ENCODE peak calls at places on chromosomes 12 and 14, in eight cellular contexts. H, P, Q, L, E, X, N and D are unnamed samples.
A peak's percentile ranks its signal among the peaks of the same experiment; 100 is the strongest.

GRCh38 chr12:103085541-103085940 is 128.1 kb downstream of the ASCL1 start:
- DNase-seq in P (no peak), N (no peak), Q (no peak), E (no peak), X (no peak), H (no peak), L (no peak), D (no peak)

GRCh38 chr14:75725481-75725880 is 64.4 kb downstream of the TTLL5 start:
- DNase-seq in Q (no peak), P (peak; percentile 27), X (no peak), N (peak; percentile 54), E (no peak), H (no peak), L (peak; percentile 39), D (no peak)

GRCh38 chr12:121773011-121773777 is 20.3 kb downstream of the RHOF start:
- DNase-seq in P (peak; percentile 53), X (peak; percentile 74), N (peak; percentile 75), H (peak; percentile 72), L (peak; percentile 58), E (peak; percentile 84), Q (peak; percentile 94), D (peak; percentile 84)

GRCh38 chr14:33946679-33947078 is 4.2 kb downstream of the EGLN3 start:
- DNase-seq in H (no peak), Q (no peak), L (no peak), X (no peak), E (no peak), P (no peak), N (no peak), D (no peak)

GRCh38 chr12:68958337-68958736 is 25.4 kb upstream of the CPM start:
- DNase-seq in P (no peak), E (no peak), H (no peak), X (no peak), L (no peak), Q (no peak), N (no peak), D (no peak)

GRCh38 chr12:3158851-3159465 is 81.8 kb downstream of the TSPAN9 start:
- DNase-seq in H (peak; percentile 9), L (no peak), Q (peak; percentile 33), N (peak; percentile 37), E (peak; percentile 68), P (peak; percentile 62), X (no peak), D (no peak)

GRCh38 chr12:96070670-96071279 is 35.4 kb upstream of the LTA4H start:
- DNase-seq in X (no peak), Q (no peak), N (no peak), H (peak; percentile 22), L (no peak), P (peak; percentile 28), E (no peak), D (no peak)

GRCh38 chr12:32053881-32054624 is 52.6 kb upstream of the BICD1 start:
- DNase-seq in X (no peak), Q (no peak), N (no peak), H (no peak), L (no peak), E (peak; percentile 40), P (no peak), D (no peak)

GRCh38 chr12:16854465-16854864 is 248.5 kb upstream of the LMO3 start:
- DNase-seq in P (no peak), H (no peak), N (no peak), E (no peak), L (no peak), Q (no peak), X (no peak), D (no peak)

DNA sequence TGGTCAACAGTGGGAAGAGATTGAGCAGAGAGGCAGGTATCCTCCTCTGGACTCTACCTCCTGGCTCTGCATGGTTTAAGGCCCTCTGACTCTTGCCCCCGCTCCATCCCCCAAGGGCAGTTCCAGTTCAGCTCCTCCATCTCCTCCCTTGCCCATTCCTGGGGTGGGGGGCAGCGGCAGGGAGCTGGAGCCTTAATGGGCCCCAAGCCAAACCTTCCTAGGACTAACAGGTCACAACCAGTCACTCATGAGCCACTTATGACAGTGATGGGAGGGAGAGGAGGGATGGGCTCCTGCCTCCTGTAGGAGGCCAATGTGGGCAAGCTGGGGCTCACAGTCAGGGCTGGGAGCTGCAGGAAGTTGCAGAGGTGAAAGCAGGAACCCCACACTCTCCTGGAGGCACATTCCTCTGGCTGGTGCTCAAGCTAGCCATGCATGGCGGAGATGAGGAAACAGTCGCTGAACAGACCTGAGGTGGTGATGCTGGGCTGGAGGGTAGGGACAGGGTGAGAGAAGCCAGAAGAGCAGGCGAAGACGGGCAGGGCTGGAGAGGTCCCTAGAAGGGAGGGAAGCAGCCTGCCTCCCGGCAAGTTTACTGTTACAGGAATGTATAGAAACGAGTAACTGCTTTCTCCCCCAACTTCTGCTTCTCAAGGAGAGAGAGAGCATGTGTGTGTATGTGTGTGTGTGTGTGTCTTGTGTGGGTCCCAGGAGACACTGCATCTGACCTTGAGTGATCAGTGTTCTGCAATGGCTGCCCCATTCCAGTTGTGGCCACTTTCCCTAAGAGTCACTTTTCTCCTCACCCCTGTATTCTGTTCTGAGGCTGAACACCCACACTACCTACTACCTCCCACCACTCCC is 5.0 kb upstream of the RAPGEF3 start:
- DNase-seq in L (no peak), H (no peak), E (no peak), N (no peak), P (no peak), X (no peak), Q (no peak), D (no peak)
- H3K9me3 ChIP-seq in L (no peaks in the 10 kb centered on the region), H (no peaks in the 10 kb centered on the region), E (no peaks in the 10 kb centered on the region), N (no peaks in the 10 kb centered on the region), P (no peaks in the 10 kb centered on the region), X (no peaks in the 10 kb centered on the region), Q (no peaks in the 10 kb centered on the region), D (no peaks in the 10 kb centered on the region)

GRCh38 chr12:123533672-123534643 is at the start of gene RILPL1:
- DNase-seq in E (peak; percentile 82), N (peak; percentile 56), Q (peak; percentile 89), X (peak; percentile 23), P (peak; percentile 49), H (peak; percentile 62), L (peak; percentile 63), D (peak; percentile 56)
- TF ChIP-seq CTCF in E (peak; percentile 17), N (peak; percentile 62), Q (no peak), X (peak; percentile 28), P (peak; percentile 11), H (peak; percentile 1), L (peak; percentile 59), D (no peak)

GRCh38 chr12:126076515-126076914 is 1011.3 kb downstream of the AACS start:
- DNase-seq in L (no peak), H (no peak), N (no peak), P (no peak), E (no peak), Q (no peak), X (no peak), D (no peak)
- H3K9me3 ChIP-seq in L (peaks cover 3% of the 10 kb centered on the region), H (no peaks in the 10 kb centered on the region), N (no peaks in the 10 kb centered on the region), P (no peaks in the 10 kb centered on the region), E (no peaks in the 10 kb centered on the region), Q (no peaks in the 10 kb centered on the region), X (no peaks in the 10 kb centered on the region), D (peaks cover 18% of the 10 kb centered on the region)

GRCh38 chr12:126663304-126664094 is 1598.3 kb downstream of the AACS start:
- DNase-seq in E (peak; percentile 16), H (peak; percentile 6), P (no peak), N (no peak), X (no peak), Q (no peak), L (no peak), D (no peak)
- TF ChIP-seq CTCF in E (peak; percentile 29), H (no peak), P (no peak), N (no peak), X (peak; percentile 9), Q (no peak), L (peak; percentile 7), D (no peak)

GRCh38 chr12:132294121-132295034 is 35.0 kb downstream of the GALNT9 start:
- DNase-seq in X (no peak), N (no peak), L (no peak), P (no peak), H (no peak), Q (peak; percentile 48), E (no peak), D (no peak)
- H3K9me3 ChIP-seq in X (no peaks in the 10 kb centered on the region), N (no peaks in the 10 kb centered on the region), L (no peaks in the 10 kb centered on the region), P (no peaks in the 10 kb centered on the region), H (no peaks in the 10 kb centered on the region), Q (no peaks in the 10 kb centered on the region), E (no peaks in the 10 kb centered on the region), D (no peaks in the 10 kb centered on the region)